ENCODE peak calls at places on chromosomes 11 and 22, in nine cellular contexts. One of them, this sample, is unnamed.

GRCh38 chr22:46425011-46425410 is 89.5 kb downstream of the TRMU start:
- DNase-seq in H1: no peak
- DNase-seq in brain microvascular endothelial cell: peak; percentile 45
- DNase-seq in adrenal gland: no peak
- DNase-seq in Caco-2: no peak
- DNase-seq in body of pancreas: no peak
- DNase-seq in OCI-LY7: no peak
- DNase-seq in gastrocnemius medialis: no peak
- DNase-seq in skeletal muscle cell: no peak
- DNase-seq in this sample: peak; percentile 99

GRCh38 chr22:26590525-26590858 is 560 bp upstream of the TPST2 start:
- DNase-seq in H1: no peak
- DNase-seq in brain microvascular endothelial cell: no peak
- DNase-seq in adrenal gland: peak; percentile 59
- DNase-seq in Caco-2: no peak
- DNase-seq in body of pancreas: no peak
- DNase-seq in OCI-LY7: no peak
- DNase-seq in gastrocnemius medialis: no peak
- DNase-seq in skeletal muscle cell: no peak
- DNase-seq in this sample: peak; percentile 30

GRCh38 chr11:33736148-33736809 is at the start of gene CD59:
- DNase-seq in H1: peak; percentile 76
- DNase-seq in brain microvascular endothelial cell: peak; percentile 93
- DNase-seq in adrenal gland: peak; percentile 98
- DNase-seq in Caco-2: peak; percentile 98
- DNase-seq in body of pancreas: peak; percentile 99
- DNase-seq in OCI-LY7: peak; percentile 83
- DNase-seq in gastrocnemius medialis: peak; percentile 97
- DNase-seq in skeletal muscle cell: peak; percentile 66
- DNase-seq in this sample: peak; percentile 91

GRCh38 chr11:86592047-86592564 is 80.3 kb downstream of the ME3 start:
- DNase-seq in H1: no peak
- DNase-seq in brain microvascular endothelial cell: peak; percentile 32
- DNase-seq in adrenal gland: no peak
- DNase-seq in Caco-2: no peak
- DNase-seq in body of pancreas: no peak
- DNase-seq in OCI-LY7: no peak
- DNase-seq in gastrocnemius medialis: no peak
- DNase-seq in skeletal muscle cell: peak; percentile 56
- DNase-seq in this sample: peak; percentile 25

GRCh38 chr11:16402654-16403447 is 46.5 kb upstream of the SOX6 start:
- DNase-seq in H1: peak; percentile 46
- DNase-seq in brain microvascular endothelial cell: no peak
- DNase-seq in adrenal gland: no peak
- DNase-seq in Caco-2: no peak
- DNase-seq in body of pancreas: no peak
- DNase-seq in OCI-LY7: no peak
- DNase-seq in gastrocnemius medialis: no peak
- DNase-seq in skeletal muscle cell: no peak
- DNase-seq in this sample: no peak

GRCh38 chr11:84260862-84261261 is 974.7 kb upstream of the CCDC90B start:
- DNase-seq in H1: no peak
- DNase-seq in brain microvascular endothelial cell: no peak
- DNase-seq in adrenal gland: no peak
- DNase-seq in Caco-2: no peak
- DNase-seq in body of pancreas: no peak
- DNase-seq in OCI-LY7: no peak
- DNase-seq in gastrocnemius medialis: no peak
- DNase-seq in skeletal muscle cell: no peak
- DNase-seq in this sample: no peak

GRCh38 chr11:72189448-72190250 is 2.3 kb upstream of the FOLR1 start:
- DNase-seq in H1: no peak
- DNase-seq in brain microvascular endothelial cell: no peak
- DNase-seq in adrenal gland: no peak
- DNase-seq in Caco-2: peak; percentile 77
- DNase-seq in body of pancreas: peak; percentile 44
- DNase-seq in OCI-LY7: no peak
- DNase-seq in gastrocnemius medialis: no peak
- DNase-seq in skeletal muscle cell: no peak
- DNase-seq in this sample: no peak

GRCh38 chr11:116109228-116109627 is 605.0 kb upstream of the CADM1 start:
- DNase-seq in H1: no peak
- DNase-seq in brain microvascular endothelial cell: peak; percentile 27
- DNase-seq in adrenal gland: peak; percentile 49
- DNase-seq in Caco-2: no peak
- DNase-seq in body of pancreas: no peak
- DNase-seq in OCI-LY7: no peak
- DNase-seq in gastrocnemius medialis: no peak
- DNase-seq in skeletal muscle cell: no peak
- DNase-seq in this sample: peak; percentile 84

GRCh38 chr11:66151273-66151672 is 81.2 kb downstream of the PACS1 start:
- DNase-seq in H1: no peak
- DNase-seq in brain microvascular endothelial cell: no peak
- DNase-seq in adrenal gland: no peak
- DNase-seq in Caco-2: no peak
- DNase-seq in body of pancreas: no peak
- DNase-seq in OCI-LY7: no peak
- DNase-seq in gastrocnemius medialis: no peak
- DNase-seq in skeletal muscle cell: no peak
- DNase-seq in this sample: no peak

GRCh38 chr11:27626269-27626937 is 73.9 kb downstream of the BDNF start:
- DNase-seq in H1: no peak
- DNase-seq in brain microvascular endothelial cell: no peak
- DNase-seq in adrenal gland: no peak
- DNase-seq in Caco-2: no peak
- DNase-seq in body of pancreas: no peak
- DNase-seq in OCI-LY7: no peak
- DNase-seq in gastrocnemius medialis: no peak
- DNase-seq in skeletal muscle cell: no peak
- DNase-seq in this sample: no peak

GRCh38 chr11:76824083-76824939 is 36.4 kb upstream of the ACER3 start:
- DNase-seq in H1: no peak
- DNase-seq in brain microvascular endothelial cell: no peak
- DNase-seq in adrenal gland: no peak
- DNase-seq in Caco-2: no peak
- DNase-seq in body of pancreas: no peak
- DNase-seq in OCI-LY7: no peak
- DNase-seq in gastrocnemius medialis: no peak
- DNase-seq in skeletal muscle cell: no peak
- DNase-seq in this sample: peak; percentile 25

GRCh38 chr11:14454861-14455632 is 44.6 kb downstream of the COPB1 start:
- DNase-seq in H1: no peak
- DNase-seq in brain microvascular endothelial cell: no peak
- DNase-seq in adrenal gland: peak; percentile 61
- DNase-seq in Caco-2: no peak
- DNase-seq in body of pancreas: no peak
- DNase-seq in OCI-LY7: peak; percentile 39
- DNase-seq in gastrocnemius medialis: no peak
- DNase-seq in skeletal muscle cell: no peak
- DNase-seq in this sample: peak; percentile 63

GRCh38 chr11:72220696-72221363 is 3.7 kb upstream of the INPPL1 start:
- DNase-seq in H1: no peak
- DNase-seq in brain microvascular endothelial cell: no peak
- DNase-seq in adrenal gland: no peak
- DNase-seq in Caco-2: no peak
- DNase-seq in body of pancreas: no peak
- DNase-seq in OCI-LY7: peak; percentile 65
- DNase-seq in gastrocnemius medialis: no peak
- DNase-seq in skeletal muscle cell: no peak
- DNase-seq in this sample: no peak

GRCh38 chr22:33757443-33758124 is 162.7 kb downstream of the LARGE1 start:
- DNase-seq in H1: no peak
- DNase-seq in brain microvascular endothelial cell: no peak
- DNase-seq in adrenal gland: peak; percentile 61
- DNase-seq in Caco-2: no peak
- DNase-seq in body of pancreas: peak; percentile 22
- DNase-seq in OCI-LY7: no peak
- DNase-seq in gastrocnemius medialis: no peak
- DNase-seq in skeletal muscle cell: no peak
- DNase-seq in this sample: no peak

GRCh38 chr22:33758125-33758483 is 162.2 kb downstream of the LARGE1 start:
- DNase-seq in H1: no peak
- DNase-seq in brain microvascular endothelial cell: no peak
- DNase-seq in adrenal gland: no peak
- DNase-seq in Caco-2: no peak
- DNase-seq in body of pancreas: no peak
- DNase-seq in OCI-LY7: no peak
- DNase-seq in gastrocnemius medialis: no peak
- DNase-seq in skeletal muscle cell: no peak
- DNase-seq in this sample: no peak

GRCh38 chr22:33757041-33757440 is 163.2 kb downstream of the LARGE1 start:
- DNase-seq in H1: no peak
- DNase-seq in brain microvascular endothelial cell: no peak
- DNase-seq in adrenal gland: no peak
- DNase-seq in Caco-2: no peak
- DNase-seq in body of pancreas: no peak
- DNase-seq in OCI-LY7: no peak
- DNase-seq in gastrocnemius medialis: no peak
- DNase-seq in skeletal muscle cell: no peak
- DNase-seq in this sample: no peak

GRCh38 chr22:33758961-33759360 is 161.3 kb downstream of the LARGE1 start:
- DNase-seq in H1: no peak
- DNase-seq in brain microvascular endothelial cell: no peak
- DNase-seq in adrenal gland: no peak
- DNase-seq in Caco-2: no peak
- DNase-seq in body of pancreas: no peak
- DNase-seq in OCI-LY7: no peak
- DNase-seq in gastrocnemius medialis: no peak
- DNase-seq in skeletal muscle cell: no peak
- DNase-seq in this sample: no peak

GRCh38 chr22:33756508-33756949 is 163.7 kb downstream of the LARGE1 start:
- DNase-seq in H1: no peak
- DNase-seq in brain microvascular endothelial cell: no peak
- DNase-seq in adrenal gland: no peak
- DNase-seq in Caco-2: no peak
- DNase-seq in body of pancreas: no peak
- DNase-seq in OCI-LY7: peak; percentile 47
- DNase-seq in gastrocnemius medialis: no peak
- DNase-seq in skeletal muscle cell: no peak
- DNase-seq in this sample: no peak
- H3K4me3 ChIP-seq in H1: no peak overlapping the region
- H3K4me3 ChIP-seq in brain microvascular endothelial cell: no peak overlapping the region
- H3K4me3 ChIP-seq in adrenal gland: no peak overlapping the region
- H3K4me3 ChIP-seq in Caco-2: no peak overlapping the region
- H3K4me3 ChIP-seq in body of pancreas: no peak overlapping the region
- H3K4me3 ChIP-seq in OCI-LY7: no peak overlapping the region
- H3K4me3 ChIP-seq in gastrocnemius medialis: no peak overlapping the region
- H3K4me3 ChIP-seq in skeletal muscle cell: no peak overlapping the region
- H3K4me3 ChIP-seq in this sample: no peak overlapping the region

DNA sequence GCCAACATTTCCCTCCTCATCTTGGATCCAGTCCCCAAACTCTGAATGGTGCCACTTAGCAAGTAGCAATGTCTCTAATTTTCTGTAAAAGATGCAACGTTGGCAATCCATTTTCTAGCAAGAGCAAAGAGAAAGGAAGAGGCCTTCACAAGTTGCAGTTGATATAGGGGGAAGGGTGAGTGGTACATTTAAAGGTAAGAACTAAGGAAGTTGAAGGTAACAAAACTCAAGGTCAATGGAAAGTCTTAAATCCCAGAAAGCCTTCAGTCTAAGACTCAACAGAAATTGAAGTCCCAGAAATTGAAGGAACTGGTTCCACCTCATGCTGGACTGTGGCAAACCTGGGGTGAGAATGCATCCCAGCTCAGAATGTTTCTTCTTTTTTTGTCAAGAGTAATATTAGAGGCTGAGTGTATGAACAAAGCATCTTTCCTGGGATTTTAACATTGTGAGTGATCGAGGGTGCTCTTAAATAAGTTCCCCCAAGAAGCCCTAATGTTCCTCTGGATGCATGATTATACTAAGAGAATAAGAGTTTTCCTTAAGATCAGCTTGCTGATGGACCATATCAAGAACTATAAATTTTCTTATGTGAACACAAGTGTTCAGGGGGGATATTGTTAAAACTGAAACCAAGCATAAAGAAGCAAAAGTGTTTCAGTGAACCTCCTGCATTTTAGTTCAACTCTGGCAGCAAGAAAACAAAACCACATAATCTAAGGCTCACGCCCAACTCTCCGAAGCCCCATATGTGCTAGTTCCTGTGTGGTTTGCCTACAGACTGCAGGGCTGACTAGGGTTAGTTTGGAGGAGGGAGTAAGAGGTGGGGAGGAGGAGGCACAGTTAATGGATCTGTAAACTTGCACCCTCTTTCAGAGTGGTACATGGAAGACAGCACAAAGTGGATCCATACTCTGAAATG is at the start of gene GRAP2:
- DNase-seq in H1: no peak
- DNase-seq in brain microvascular endothelial cell: no peak
- DNase-seq in adrenal gland: no peak
- DNase-seq in Caco-2: no peak
- DNase-seq in body of pancreas: no peak
- DNase-seq in OCI-LY7: peak; percentile 30
- DNase-seq in gastrocnemius medialis: no peak
- DNase-seq in skeletal muscle cell: no peak
- DNase-seq in this sample: no peak
- H3K4me3 ChIP-seq in H1: no peak within 1 kb of the TSS
- H3K4me3 ChIP-seq in brain microvascular endothelial cell: no peak within 1 kb of the TSS
- H3K4me3 ChIP-seq in adrenal gland: no peak within 1 kb of the TSS
- H3K4me3 ChIP-seq in Caco-2: no peak within 1 kb of the TSS
- H3K4me3 ChIP-seq in body of pancreas: no peak within 1 kb of the TSS
- H3K4me3 ChIP-seq in OCI-LY7: peak within 1 kb of the TSS; percentile 1
- H3K4me3 ChIP-seq in gastrocnemius medialis: no peak within 1 kb of the TSS
- H3K4me3 ChIP-seq in skeletal muscle cell: no peak within 1 kb of the TSS
- H3K4me3 ChIP-seq in this sample: no peak within 1 kb of the TSS

GRCh38 chr11:78039391-78039918 is 16.4 kb upstream of the KCTD14 start:
- DNase-seq in H1: no peak
- DNase-seq in brain microvascular endothelial cell: no peak
- DNase-seq in adrenal gland: no peak
- DNase-seq in Caco-2: no peak
- DNase-seq in body of pancreas: no peak
- DNase-seq in OCI-LY7: no peak
- DNase-seq in gastrocnemius medialis: no peak
- DNase-seq in skeletal muscle cell: no peak
- DNase-seq in this sample: no peak
- H3K4me3 ChIP-seq in H1: no peak overlapping the region
- H3K4me3 ChIP-seq in brain microvascular endothelial cell: no peak overlapping the region
- H3K4me3 ChIP-seq in adrenal gland: peak overlapping the region; percentile 18
- H3K4me3 ChIP-seq in Caco-2: no peak overlapping the region
- H3K4me3 ChIP-seq in body of pancreas: no peak overlapping the region
- H3K4me3 ChIP-seq in OCI-LY7: no peak overlapping the region
- H3K4me3 ChIP-seq in gastrocnemius medialis: no peak overlapping the region
- H3K4me3 ChIP-seq in skeletal muscle cell: no peak overlapping the region
- H3K4me3 ChIP-seq in this sample: no peak overlapping the region

DNA sequence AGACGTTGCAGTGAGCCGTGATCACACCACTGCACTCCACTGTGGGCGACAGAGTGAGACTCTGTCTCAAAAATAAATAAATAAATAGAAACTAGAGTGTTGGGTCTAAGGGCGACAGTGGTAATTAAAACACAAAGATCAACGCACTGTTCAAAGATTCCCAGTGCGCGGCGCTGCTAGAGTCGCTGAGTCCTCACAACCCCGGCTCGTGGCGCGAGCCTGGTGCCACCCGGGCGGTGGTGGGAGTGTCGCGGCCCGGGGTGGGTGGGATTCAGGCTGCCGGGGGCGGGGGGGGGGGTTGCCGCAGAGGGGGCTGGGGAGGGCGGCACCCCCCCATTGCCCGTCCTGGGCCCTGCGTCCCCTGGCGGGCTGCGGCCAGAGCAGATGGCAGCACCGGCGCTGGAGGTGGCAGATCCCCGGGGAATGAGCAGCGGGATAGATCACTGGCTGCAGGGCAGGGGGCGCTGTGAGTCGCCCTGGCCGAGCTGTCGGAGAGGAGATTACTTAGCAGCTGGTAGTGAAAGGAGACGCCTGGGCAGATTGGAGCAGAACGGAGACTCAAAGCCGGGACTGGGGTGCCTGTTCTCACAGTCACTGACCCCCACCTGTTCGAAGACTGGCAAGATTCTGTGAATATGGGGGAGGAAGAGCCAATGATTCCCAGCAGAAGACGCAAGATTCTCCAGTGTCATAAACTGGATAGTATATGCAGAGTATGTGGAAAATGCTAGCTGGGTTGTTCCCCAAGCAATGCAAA is 30.2 kb upstream of the APOBEC3A start:
- DNase-seq in H1: peak; percentile 57
- DNase-seq in brain microvascular endothelial cell: peak; percentile 36
- DNase-seq in adrenal gland: peak; percentile 90
- DNase-seq in Caco-2: peak; percentile 17
- DNase-seq in body of pancreas: peak; percentile 91
- DNase-seq in OCI-LY7: no peak
- DNase-seq in gastrocnemius medialis: peak; percentile 40
- DNase-seq in skeletal muscle cell: no peak
- DNase-seq in this sample: peak; percentile 51
- H3K4me3 ChIP-seq in H1: peak overlapping the region; percentile 17
- H3K4me3 ChIP-seq in brain microvascular endothelial cell: no peak overlapping the region
- H3K4me3 ChIP-seq in adrenal gland: peak overlapping the region; percentile 53
- H3K4me3 ChIP-seq in Caco-2: no peak overlapping the region
- H3K4me3 ChIP-seq in body of pancreas: no peak overlapping the region
- H3K4me3 ChIP-seq in OCI-LY7: no peak overlapping the region
- H3K4me3 ChIP-seq in gastrocnemius medialis: peak overlapping the region; percentile 36
- H3K4me3 ChIP-seq in skeletal muscle cell: no peak overlapping the region
- H3K4me3 ChIP-seq in this sample: no peak overlapping the region